ENCODE peak calls at places on chromosomes 16 and 17, in nine cellular contexts. One of them, this sample, is unnamed.

GRCh38 chr17:73759324-73760185 is 115.3 kb upstream of the SDK2 start:
- DNase-seq in epithelial cell of esophagus: no peak
- DNase-seq in germinal center: no peak
- DNase-seq in naive thymus-derived CD4-positive, alpha-beta T cell: no peak
- DNase-seq in stimulated activated CD8-positive, alpha-beta memory T cell treated with anti-CD3 and anti-CD28 coated beads, Interleukin-7, amount 100 ng/mL, for 4 hours: no peak
- DNase-seq in activated CD8-positive, alpha-beta T cell treated with anti-CD3 and anti-CD28 coated beads for 36 hours: no peak
- DNase-seq in activated T-helper 1 cell treated with anti-CD3 and anti-CD28 coated beads, Interleukin-2, amount 50 U/mL, for 16 hours: no peak
- DNase-seq in nephron progenitor cell: no peak
- DNase-seq in effector CD4-positive, alpha-beta T cell: no peak
- DNase-seq in this sample: no peak

GRCh38 chr17:13725286-13725990 is 123.7 kb upstream of the HS3ST3A1 start:
- DNase-seq in effector CD4-positive, alpha-beta T cell: no peak
- DNase-seq in activated CD8-positive, alpha-beta T cell treated with anti-CD3 and anti-CD28 coated beads for 36 hours: no peak
- DNase-seq in germinal center: no peak
- DNase-seq in naive thymus-derived CD4-positive, alpha-beta T cell: no peak
- DNase-seq in activated T-helper 1 cell treated with anti-CD3 and anti-CD28 coated beads, Interleukin-2, amount 50 U/mL, for 16 hours: no peak
- DNase-seq in stimulated activated CD8-positive, alpha-beta memory T cell treated with anti-CD3 and anti-CD28 coated beads, Interleukin-7, amount 100 ng/mL, for 4 hours: no peak
- DNase-seq in epithelial cell of esophagus: no peak
- DNase-seq in nephron progenitor cell: no peak
- DNase-seq in this sample: no peak

GRCh38 chr16:29012913-29013641 is 28.2 kb downstream of the LAT start:
- DNase-seq in effector CD4-positive, alpha-beta T cell: peak
- DNase-seq in stimulated activated CD8-positive, alpha-beta memory T cell treated with anti-CD3 and anti-CD28 coated beads, Interleukin-7, amount 100 ng/mL, for 4 hours: no peak
- DNase-seq in nephron progenitor cell: no peak
- DNase-seq in activated CD8-positive, alpha-beta T cell treated with anti-CD3 and anti-CD28 coated beads for 36 hours: peak
- DNase-seq in naive thymus-derived CD4-positive, alpha-beta T cell: no peak
- DNase-seq in germinal center: no peak
- DNase-seq in activated T-helper 1 cell treated with anti-CD3 and anti-CD28 coated beads, Interleukin-2, amount 50 U/mL, for 16 hours: no peak
- DNase-seq in epithelial cell of esophagus: peak
- DNase-seq in this sample: no peak

GRCh38 chr16:75224683-75225082 is 5.9 kb downstream of the CTRB1 start:
- DNase-seq in nephron progenitor cell: no peak
- DNase-seq in germinal center: no peak
- DNase-seq in effector CD4-positive, alpha-beta T cell: no peak
- DNase-seq in activated T-helper 1 cell treated with anti-CD3 and anti-CD28 coated beads, Interleukin-2, amount 50 U/mL, for 16 hours: no peak
- DNase-seq in stimulated activated CD8-positive, alpha-beta memory T cell treated with anti-CD3 and anti-CD28 coated beads, Interleukin-7, amount 100 ng/mL, for 4 hours: no peak
- DNase-seq in naive thymus-derived CD4-positive, alpha-beta T cell: no peak
- DNase-seq in activated CD8-positive, alpha-beta T cell treated with anti-CD3 and anti-CD28 coated beads for 36 hours: no peak
- DNase-seq in epithelial cell of esophagus: no peak
- DNase-seq in this sample: peak

GRCh38 chr17:71329310-71330098 is 791.3 kb upstream of the SOX9 start:
- DNase-seq in epithelial cell of esophagus: no peak
- DNase-seq in stimulated activated CD8-positive, alpha-beta memory T cell treated with anti-CD3 and anti-CD28 coated beads, Interleukin-7, amount 100 ng/mL, for 4 hours: no peak
- DNase-seq in germinal center: no peak
- DNase-seq in nephron progenitor cell: no peak
- DNase-seq in naive thymus-derived CD4-positive, alpha-beta T cell: no peak
- DNase-seq in activated T-helper 1 cell treated with anti-CD3 and anti-CD28 coated beads, Interleukin-2, amount 50 U/mL, for 16 hours: no peak
- DNase-seq in activated CD8-positive, alpha-beta T cell treated with anti-CD3 and anti-CD28 coated beads for 36 hours: no peak
- DNase-seq in effector CD4-positive, alpha-beta T cell: no peak
- DNase-seq in this sample: no peak

GRCh38 chr16:29775742-29776408 is 2.2 kb upstream of the ZG16 start:
- DNase-seq in effector CD4-positive, alpha-beta T cell: no peak
- DNase-seq in epithelial cell of esophagus: peak
- DNase-seq in naive thymus-derived CD4-positive, alpha-beta T cell: no peak
- DNase-seq in nephron progenitor cell: no peak
- DNase-seq in activated CD8-positive, alpha-beta T cell treated with anti-CD3 and anti-CD28 coated beads for 36 hours: no peak
- DNase-seq in activated T-helper 1 cell treated with anti-CD3 and anti-CD28 coated beads, Interleukin-2, amount 50 U/mL, for 16 hours: no peak
- DNase-seq in germinal center: no peak
- DNase-seq in stimulated activated CD8-positive, alpha-beta memory T cell treated with anti-CD3 and anti-CD28 coated beads, Interleukin-7, amount 100 ng/mL, for 4 hours: no peak
- DNase-seq in this sample: no peak

GRCh38 chr17:77329741-77330531 is 189.2 kb downstream of the SEC14L1 start:
- DNase-seq in stimulated activated CD8-positive, alpha-beta memory T cell treated with anti-CD3 and anti-CD28 coated beads, Interleukin-7, amount 100 ng/mL, for 4 hours: no peak
- DNase-seq in epithelial cell of esophagus: no peak
- DNase-seq in germinal center: no peak
- DNase-seq in activated T-helper 1 cell treated with anti-CD3 and anti-CD28 coated beads, Interleukin-2, amount 50 U/mL, for 16 hours: no peak
- DNase-seq in effector CD4-positive, alpha-beta T cell: no peak
- DNase-seq in nephron progenitor cell: no peak
- DNase-seq in activated CD8-positive, alpha-beta T cell treated with anti-CD3 and anti-CD28 coated beads for 36 hours: no peak
- DNase-seq in naive thymus-derived CD4-positive, alpha-beta T cell: no peak
- DNase-seq in this sample: peak

GRCh38 chr17:79988163-79988971 is 47.3 kb downstream of the TBC1D16 start:
- DNase-seq in nephron progenitor cell: no peak
- DNase-seq in activated T-helper 1 cell treated with anti-CD3 and anti-CD28 coated beads, Interleukin-2, amount 50 U/mL, for 16 hours: no peak
- DNase-seq in naive thymus-derived CD4-positive, alpha-beta T cell: no peak
- DNase-seq in effector CD4-positive, alpha-beta T cell: no peak
- DNase-seq in epithelial cell of esophagus: peak
- DNase-seq in activated CD8-positive, alpha-beta T cell treated with anti-CD3 and anti-CD28 coated beads for 36 hours: peak
- DNase-seq in germinal center: no peak
- DNase-seq in stimulated activated CD8-positive, alpha-beta memory T cell treated with anti-CD3 and anti-CD28 coated beads, Interleukin-7, amount 100 ng/mL, for 4 hours: no peak
- DNase-seq in this sample: no peak

GRCh38 chr17:49454050-49454449 is 39.4 kb upstream of the PHB1 start:
- DNase-seq in stimulated activated CD8-positive, alpha-beta memory T cell treated with anti-CD3 and anti-CD28 coated beads, Interleukin-7, amount 100 ng/mL, for 4 hours: no peak
- DNase-seq in germinal center: no peak
- DNase-seq in activated CD8-positive, alpha-beta T cell treated with anti-CD3 and anti-CD28 coated beads for 36 hours: no peak
- DNase-seq in effector CD4-positive, alpha-beta T cell: no peak
- DNase-seq in naive thymus-derived CD4-positive, alpha-beta T cell: no peak
- DNase-seq in nephron progenitor cell: no peak
- DNase-seq in activated T-helper 1 cell treated with anti-CD3 and anti-CD28 coated beads, Interleukin-2, amount 50 U/mL, for 16 hours: no peak
- DNase-seq in epithelial cell of esophagus: no peak
- DNase-seq in this sample: no peak

GRCh38 chr16:89409161-89409711 is 81.1 kb downstream of the ANKRD11 start:
- DNase-seq in activated CD8-positive, alpha-beta T cell treated with anti-CD3 and anti-CD28 coated beads for 36 hours: peak
- DNase-seq in nephron progenitor cell: no peak
- DNase-seq in stimulated activated CD8-positive, alpha-beta memory T cell treated with anti-CD3 and anti-CD28 coated beads, Interleukin-7, amount 100 ng/mL, for 4 hours: peak
- DNase-seq in epithelial cell of esophagus: peak
- DNase-seq in germinal center: no peak
- DNase-seq in naive thymus-derived CD4-positive, alpha-beta T cell: peak
- DNase-seq in activated T-helper 1 cell treated with anti-CD3 and anti-CD28 coated beads, Interleukin-2, amount 50 U/mL, for 16 hours: peak
- DNase-seq in effector CD4-positive, alpha-beta T cell: peak
- DNase-seq in this sample: no peak

GRCh38 chr17:20982589-20983358 is 60.0 kb downstream of the USP22 start:
- DNase-seq in nephron progenitor cell: no peak
- DNase-seq in germinal center: no peak
- DNase-seq in epithelial cell of esophagus: no peak
- DNase-seq in naive thymus-derived CD4-positive, alpha-beta T cell: no peak
- DNase-seq in effector CD4-positive, alpha-beta T cell: no peak
- DNase-seq in stimulated activated CD8-positive, alpha-beta memory T cell treated with anti-CD3 and anti-CD28 coated beads, Interleukin-7, amount 100 ng/mL, for 4 hours: no peak
- DNase-seq in activated T-helper 1 cell treated with anti-CD3 and anti-CD28 coated beads, Interleukin-2, amount 50 U/mL, for 16 hours: no peak
- DNase-seq in activated CD8-positive, alpha-beta T cell treated with anti-CD3 and anti-CD28 coated beads for 36 hours: no peak
- DNase-seq in this sample: no peak

GRCh38 chr16:16045311-16045710 is 95.9 kb downstream of the ABCC1 start:
- DNase-seq in effector CD4-positive, alpha-beta T cell: no peak
- DNase-seq in naive thymus-derived CD4-positive, alpha-beta T cell: no peak
- DNase-seq in activated CD8-positive, alpha-beta T cell treated with anti-CD3 and anti-CD28 coated beads for 36 hours: no peak
- DNase-seq in activated T-helper 1 cell treated with anti-CD3 and anti-CD28 coated beads, Interleukin-2, amount 50 U/mL, for 16 hours: no peak
- DNase-seq in epithelial cell of esophagus: peak
- DNase-seq in germinal center: no peak
- DNase-seq in stimulated activated CD8-positive, alpha-beta memory T cell treated with anti-CD3 and anti-CD28 coated beads, Interleukin-7, amount 100 ng/mL, for 4 hours: no peak
- DNase-seq in nephron progenitor cell: no peak
- DNase-seq in this sample: no peak

GRCh38 chr17:29115906-29116651 is 64.1 kb downstream of the MYO18A start:
- DNase-seq in nephron progenitor cell: peak
- DNase-seq in effector CD4-positive, alpha-beta T cell: peak
- DNase-seq in stimulated activated CD8-positive, alpha-beta memory T cell treated with anti-CD3 and anti-CD28 coated beads, Interleukin-7, amount 100 ng/mL, for 4 hours: no peak
- DNase-seq in epithelial cell of esophagus: peak
- DNase-seq in activated T-helper 1 cell treated with anti-CD3 and anti-CD28 coated beads, Interleukin-2, amount 50 U/mL, for 16 hours: no peak
- DNase-seq in activated CD8-positive, alpha-beta T cell treated with anti-CD3 and anti-CD28 coated beads for 36 hours: peak
- DNase-seq in naive thymus-derived CD4-positive, alpha-beta T cell: no peak
- DNase-seq in germinal center: peak
- DNase-seq in this sample: peak

GRCh38 chr17:75457047-75457654 is 716 bp downstream of the TMEM94 start:
- DNase-seq in epithelial cell of esophagus: peak
- DNase-seq in nephron progenitor cell: peak
- DNase-seq in activated CD8-positive, alpha-beta T cell treated with anti-CD3 and anti-CD28 coated beads for 36 hours: peak
- DNase-seq in naive thymus-derived CD4-positive, alpha-beta T cell: peak
- DNase-seq in activated T-helper 1 cell treated with anti-CD3 and anti-CD28 coated beads, Interleukin-2, amount 50 U/mL, for 16 hours: peak
- DNase-seq in stimulated activated CD8-positive, alpha-beta memory T cell treated with anti-CD3 and anti-CD28 coated beads, Interleukin-7, amount 100 ng/mL, for 4 hours: no peak
- DNase-seq in effector CD4-positive, alpha-beta T cell: no peak
- DNase-seq in germinal center: peak
- DNase-seq in this sample: peak

GRCh38 chr16:84726079-84726669 is 26.4 kb downstream of the USP10 start:
- DNase-seq in germinal center: peak
- DNase-seq in activated T-helper 1 cell treated with anti-CD3 and anti-CD28 coated beads, Interleukin-2, amount 50 U/mL, for 16 hours: peak
- DNase-seq in activated CD8-positive, alpha-beta T cell treated with anti-CD3 and anti-CD28 coated beads for 36 hours: peak
- DNase-seq in naive thymus-derived CD4-positive, alpha-beta T cell: peak
- DNase-seq in stimulated activated CD8-positive, alpha-beta memory T cell treated with anti-CD3 and anti-CD28 coated beads, Interleukin-7, amount 100 ng/mL, for 4 hours: peak
- DNase-seq in nephron progenitor cell: peak
- DNase-seq in effector CD4-positive, alpha-beta T cell: peak
- DNase-seq in epithelial cell of esophagus: peak
- DNase-seq in this sample: peak

GRCh38 chr17:38881600-38882191 is 11.8 kb downstream of the LASP1 start:
- DNase-seq in nephron progenitor cell: no peak
- DNase-seq in naive thymus-derived CD4-positive, alpha-beta T cell: no peak
- DNase-seq in activated CD8-positive, alpha-beta T cell treated with anti-CD3 and anti-CD28 coated beads for 36 hours: peak
- DNase-seq in stimulated activated CD8-positive, alpha-beta memory T cell treated with anti-CD3 and anti-CD28 coated beads, Interleukin-7, amount 100 ng/mL, for 4 hours: no peak
- DNase-seq in effector CD4-positive, alpha-beta T cell: peak
- DNase-seq in epithelial cell of esophagus: no peak
- DNase-seq in activated T-helper 1 cell treated with anti-CD3 and anti-CD28 coated beads, Interleukin-2, amount 50 U/mL, for 16 hours: no peak
- DNase-seq in germinal center: no peak
- DNase-seq in this sample: no peak

GRCh38 chr16:50389900-50390896 is 21.4 kb upstream of the BRD7 start:
- DNase-seq in germinal center: no peak
- DNase-seq in activated CD8-positive, alpha-beta T cell treated with anti-CD3 and anti-CD28 coated beads for 36 hours: no peak
- DNase-seq in naive thymus-derived CD4-positive, alpha-beta T cell: no peak
- DNase-seq in effector CD4-positive, alpha-beta T cell: no peak
- DNase-seq in nephron progenitor cell: no peak
- DNase-seq in stimulated activated CD8-positive, alpha-beta memory T cell treated with anti-CD3 and anti-CD28 coated beads, Interleukin-7, amount 100 ng/mL, for 4 hours: no peak
- DNase-seq in epithelial cell of esophagus: no peak
- DNase-seq in activated T-helper 1 cell treated with anti-CD3 and anti-CD28 coated beads, Interleukin-2, amount 50 U/mL, for 16 hours: no peak
- DNase-seq in this sample: no peak

GRCh38 chr16:13427943-13428342 is 492.0 kb upstream of the ERCC4 start:
- DNase-seq in epithelial cell of esophagus: no peak
- DNase-seq in nephron progenitor cell: no peak
- DNase-seq in germinal center: no peak
- DNase-seq in effector CD4-positive, alpha-beta T cell: no peak
- DNase-seq in naive thymus-derived CD4-positive, alpha-beta T cell: no peak
- DNase-seq in stimulated activated CD8-positive, alpha-beta memory T cell treated with anti-CD3 and anti-CD28 coated beads, Interleukin-7, amount 100 ng/mL, for 4 hours: no peak
- DNase-seq in activated T-helper 1 cell treated with anti-CD3 and anti-CD28 coated beads, Interleukin-2, amount 50 U/mL, for 16 hours: no peak
- DNase-seq in activated CD8-positive, alpha-beta T cell treated with anti-CD3 and anti-CD28 coated beads for 36 hours: no peak
- DNase-seq in this sample: no peak

GRCh38 chr17:27506348-27507218 is 50.3 kb downstream of the KSR1 start:
- DNase-seq in germinal center: peak
- DNase-seq in naive thymus-derived CD4-positive, alpha-beta T cell: no peak
- DNase-seq in activated CD8-positive, alpha-beta T cell treated with anti-CD3 and anti-CD28 coated beads for 36 hours: no peak
- DNase-seq in activated T-helper 1 cell treated with anti-CD3 and anti-CD28 coated beads, Interleukin-2, amount 50 U/mL, for 16 hours: no peak
- DNase-seq in nephron progenitor cell: no peak
- DNase-seq in effector CD4-positive, alpha-beta T cell: no peak
- DNase-seq in epithelial cell of esophagus: peak
- DNase-seq in stimulated activated CD8-positive, alpha-beta memory T cell treated with anti-CD3 and anti-CD28 coated beads, Interleukin-7, amount 100 ng/mL, for 4 hours: no peak
- DNase-seq in this sample: no peak

GRCh38 chr17:44934745-44935105 is 12.8 kb downstream of the KIF18B start:
- DNase-seq in activated CD8-positive, alpha-beta T cell treated with anti-CD3 and anti-CD28 coated beads for 36 hours: no peak
- DNase-seq in activated T-helper 1 cell treated with anti-CD3 and anti-CD28 coated beads, Interleukin-2, amount 50 U/mL, for 16 hours: no peak
- DNase-seq in epithelial cell of esophagus: no peak
- DNase-seq in effector CD4-positive, alpha-beta T cell: no peak
- DNase-seq in germinal center: no peak
- DNase-seq in naive thymus-derived CD4-positive, alpha-beta T cell: no peak
- DNase-seq in stimulated activated CD8-positive, alpha-beta memory T cell treated with anti-CD3 and anti-CD28 coated beads, Interleukin-7, amount 100 ng/mL, for 4 hours: no peak
- DNase-seq in nephron progenitor cell: no peak
- DNase-seq in this sample: no peak

GRCh38 chr17:47013341-47013740 is 34.3 kb upstream of the RPRML start:
- DNase-seq in germinal center: no peak
- DNase-seq in nephron progenitor cell: no peak
- DNase-seq in epithelial cell of esophagus: no peak
- DNase-seq in naive thymus-derived CD4-positive, alpha-beta T cell: no peak
- DNase-seq in effector CD4-positive, alpha-beta T cell: no peak
- DNase-seq in activated T-helper 1 cell treated with anti-CD3 and anti-CD28 coated beads, Interleukin-2, amount 50 U/mL, for 16 hours: no peak
- DNase-seq in stimulated activated CD8-positive, alpha-beta memory T cell treated with anti-CD3 and anti-CD28 coated beads, Interleukin-7, amount 100 ng/mL, for 4 hours: no peak
- DNase-seq in activated CD8-positive, alpha-beta T cell treated with anti-CD3 and anti-CD28 coated beads for 36 hours: no peak
- DNase-seq in this sample: no peak

GRCh38 chr16:69100046-69100765 is 5.2 kb upstream of the HAS3 start:
- DNase-seq in activated CD8-positive, alpha-beta T cell treated with anti-CD3 and anti-CD28 coated beads for 36 hours: no peak
- DNase-seq in stimulated activated CD8-positive, alpha-beta memory T cell treated with anti-CD3 and anti-CD28 coated beads, Interleukin-7, amount 100 ng/mL, for 4 hours: no peak
- DNase-seq in activated T-helper 1 cell treated with anti-CD3 and anti-CD28 coated beads, Interleukin-2, amount 50 U/mL, for 16 hours: no peak
- DNase-seq in nephron progenitor cell: no peak
- DNase-seq in effector CD4-positive, alpha-beta T cell: no peak
- DNase-seq in epithelial cell of esophagus: no peak
- DNase-seq in naive thymus-derived CD4-positive, alpha-beta T cell: no peak
- DNase-seq in germinal center: no peak
- DNase-seq in this sample: no peak

GRCh38 chr16:5523794-5524193 is 426.2 kb upstream of the EEF2KMT start:
- DNase-seq in effector CD4-positive, alpha-beta T cell: no peak
- DNase-seq in activated T-helper 1 cell treated with anti-CD3 and anti-CD28 coated beads, Interleukin-2, amount 50 U/mL, for 16 hours: no peak
- DNase-seq in naive thymus-derived CD4-positive, alpha-beta T cell: no peak
- DNase-seq in germinal center: no peak
- DNase-seq in epithelial cell of esophagus: no peak
- DNase-seq in activated CD8-positive, alpha-beta T cell treated with anti-CD3 and anti-CD28 coated beads for 36 hours: no peak
- DNase-seq in stimulated activated CD8-positive, alpha-beta memory T cell treated with anti-CD3 and anti-CD28 coated beads, Interleukin-7, amount 100 ng/mL, for 4 hours: no peak
- DNase-seq in nephron progenitor cell: peak
- DNase-seq in this sample: no peak

GRCh38 chr17:77644981-77645380 is 313.5 kb upstream of the TNRC6C start:
- DNase-seq in germinal center: no peak
- DNase-seq in naive thymus-derived CD4-positive, alpha-beta T cell: no peak
- DNase-seq in nephron progenitor cell: peak
- DNase-seq in epithelial cell of esophagus: no peak
- DNase-seq in activated CD8-positive, alpha-beta T cell treated with anti-CD3 and anti-CD28 coated beads for 36 hours: peak
- DNase-seq in activated T-helper 1 cell treated with anti-CD3 and anti-CD28 coated beads, Interleukin-2, amount 50 U/mL, for 16 hours: peak
- DNase-seq in stimulated activated CD8-positive, alpha-beta memory T cell treated with anti-CD3 and anti-CD28 coated beads, Interleukin-7, amount 100 ng/mL, for 4 hours: peak
- DNase-seq in effector CD4-positive, alpha-beta T cell: peak
- DNase-seq in this sample: peak

GRCh38 chr17:73371285-73371684 is 59.5 kb upstream of the CDC42EP4 start:
- DNase-seq in effector CD4-positive, alpha-beta T cell: no peak
- DNase-seq in stimulated activated CD8-positive, alpha-beta memory T cell treated with anti-CD3 and anti-CD28 coated beads, Interleukin-7, amount 100 ng/mL, for 4 hours: no peak
- DNase-seq in nephron progenitor cell: no peak
- DNase-seq in epithelial cell of esophagus: peak
- DNase-seq in naive thymus-derived CD4-positive, alpha-beta T cell: no peak
- DNase-seq in activated T-helper 1 cell treated with anti-CD3 and anti-CD28 coated beads, Interleukin-2, amount 50 U/mL, for 16 hours: no peak
- DNase-seq in activated CD8-positive, alpha-beta T cell treated with anti-CD3 and anti-CD28 coated beads for 36 hours: no peak
- DNase-seq in germinal center: no peak
- DNase-seq in this sample: no peak